ENCODE peak calls at places on chromosomes 12 and 14, in six cellular contexts. W is PC-3, J is GM12865, M is cardiac muscle cell, F is osteocyte, H is BJ. V is an unnamed sample.

GRCh38 chr12:49626169-49626835 is 2.9 kb downstream of the PRPF40B start:
- DNase-seq in W (peak; percentile 11), J (no peak), M (no peak), F (no peak), H (no peak), V (no peak)

GRCh38 chr12:42482086-42482819 is 107.3 kb downstream of the PRICKLE1 start:
- DNase-seq in W (peak; percentile 69), J (no peak), M (peak; percentile 81), F (no peak), H (no peak), V (no peak)

GRCh38 chr12:116601933-116602809 is 43.0 kb downstream of the MAP1LC3B2 start:
- DNase-seq in W (no peak), J (no peak), M (peak; percentile 62), F (no peak), H (no peak), V (no peak)

GRCh38 chr12:96981053-96981452 is 74.0 kb downstream of the NEDD1 start:
- DNase-seq in W (peak; percentile 53), J (no peak), M (peak; percentile 90), F (no peak), H (peak; percentile 83), V (no peak)

GRCh38 chr12:123512838-123513665 is 20.5 kb downstream of the RILPL1 start:
- DNase-seq in W (no peak), J (no peak), M (no peak), F (no peak), H (no peak), V (no peak)

GRCh38 chr14:24058951-24059475 is 7.2 kb downstream of the CARMIL3 start:
- DNase-seq in W (no peak), J (no peak), M (no peak), F (no peak), H (no peak), V (no peak)

GRCh38 chr12:74890237-74890599 is 319.4 kb downstream of the KCNC2 start:
- DNase-seq in W (peak; percentile 95), J (peak; percentile 47), M (peak; percentile 71), F (no peak), H (peak; percentile 34), V (no peak)

GRCh38 chr12:31756977-31757420 is 28.2 kb upstream of the AMN1 start:
- DNase-seq in W (peak; percentile 52), J (no peak), M (peak; percentile 34), F (no peak), H (no peak), V (no peak)

GRCh38 chr12:10901427-10901826 is 7.9 kb downstream of the TAS2R13 start:
- DNase-seq in W (peak; percentile 45), J (no peak), M (peak; percentile 6), F (no peak), H (no peak), V (no peak)

GRCh38 chr12:50390284-50390683 is 6.1 kb downstream of the FAM186A start:
- DNase-seq in W (peak; percentile 97), J (no peak), M (peak; percentile 92), F (no peak), H (peak; percentile 89), V (no peak)

GRCh38 chr12:84542289-84542688 is 370.3 kb downstream of the SLC6A15 start:
- DNase-seq in W (peak; percentile 60), J (no peak), M (no peak), F (no peak), H (peak; percentile 12), V (no peak)

GRCh38 chr12:80045594-80045993 is 53.7 kb upstream of the OTOGL start:
- DNase-seq in W (peak; percentile 90), J (no peak), M (peak; percentile 39), F (no peak), H (peak; percentile 43), V (no peak)

GRCh38 chr12:43544703-43545102 is 7.3 kb downstream of the ADAMTS20 start:
- DNase-seq in W (no peak), J (no peak), M (no peak), F (no peak), H (no peak), V (no peak)

GRCh38 chr14:76977793-76978730 is 50.4 kb downstream of the IRF2BPL start:
- DNase-seq in W (no peak), J (peak; percentile 90), M (peak; percentile 92), F (no peak), H (no peak), V (no peak)

GRCh38 chr12:2487278-2487677 is 307.5 kb upstream of the FKBP4 start:
- DNase-seq in W (no peak), J (no peak), M (no peak), F (no peak), H (no peak), V (no peak)

GRCh38 chr12:91854725-91855124 is 290.9 kb downstream of the BTG1 start:
- DNase-seq in W (peak; percentile 5), J (no peak), M (peak; percentile 48), F (no peak), H (no peak), V (no peak)

GRCh38 chr12:13627536-13627935 is 353.9 kb downstream of the GRIN2B start:
- DNase-seq in W (no peak), J (no peak), M (no peak), F (no peak), H (no peak), V (no peak)

GRCh38 chr12:98422809-98423208 is 92.6 kb upstream of the TMPO start:
- DNase-seq in W (peak; percentile 42), J (no peak), M (no peak), F (no peak), H (no peak), V (no peak)
- TF ChIP-seq CTCF in W (peak; percentile 56), J (no peak), M (peak; percentile 37), F (no peak), H (peak; percentile 30), V (peak; percentile 40)

GRCh38 chr14:99563749-99564129 is 40.3 kb downstream of the CCDC85C start:
- DNase-seq in W (no peak), J (no peak), M (no peak), F (no peak), H (no peak), V (no peak)

GRCh38 chr14:99564903-99565259 is 39.1 kb downstream of the CCDC85C start:
- DNase-seq in W (no peak), J (no peak), M (no peak), F (no peak), H (no peak), V (no peak)

GRCh38 chr14:99564256-99564902 is 39.6 kb downstream of the CCDC85C start:
- DNase-seq in W (peak; percentile 58), J (no peak), M (peak; percentile 89), F (no peak), H (no peak), V (no peak)

GRCh38 chr14:99561827-99562226 is 42.2 kb downstream of the CCDC85C start:
- DNase-seq in W (no peak), J (no peak), M (no peak), F (no peak), H (no peak), V (no peak)

DNA sequence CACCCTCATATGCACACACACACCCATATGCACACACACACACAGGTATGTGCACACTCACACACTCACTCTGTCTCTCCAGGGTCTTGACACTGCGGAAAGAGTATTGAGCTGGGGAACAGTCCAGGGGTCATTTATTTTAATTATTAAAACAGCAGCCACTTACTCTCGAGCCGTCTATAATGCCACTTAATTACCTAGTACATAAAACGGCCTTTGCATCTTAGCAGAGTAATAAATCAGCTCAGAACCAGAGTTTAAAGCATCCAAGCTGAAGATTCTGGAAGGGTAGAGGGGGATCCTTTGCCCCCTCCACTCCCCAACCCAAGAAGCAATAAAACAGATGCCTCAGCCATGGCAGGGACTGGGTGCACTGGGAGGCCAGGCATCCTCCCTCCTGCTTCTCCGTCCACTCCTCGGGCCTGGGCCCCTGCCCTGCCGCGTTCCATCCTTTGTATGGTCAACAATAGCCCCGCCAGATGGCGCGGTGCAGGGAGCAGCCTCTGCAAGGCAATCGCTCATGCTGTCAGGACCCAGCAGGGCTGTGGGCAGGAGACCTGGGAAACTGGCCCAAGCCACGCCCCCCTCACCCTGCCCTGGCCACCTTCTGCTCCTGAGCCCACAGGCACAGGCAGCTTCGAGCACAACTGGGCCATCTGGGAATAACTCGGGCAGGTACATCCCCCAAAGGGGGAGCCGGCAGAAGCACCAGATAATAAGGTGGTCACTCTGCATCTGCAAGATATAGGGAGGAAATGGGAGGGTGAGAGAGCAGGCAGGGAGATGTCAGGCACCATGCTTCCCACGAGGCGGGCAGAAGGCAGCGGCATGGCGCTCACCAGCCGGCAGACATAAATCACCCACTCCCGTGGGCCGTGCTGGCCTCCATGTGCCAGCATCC is 40.9 kb downstream of the CCDC85C start:
- DNase-seq in W (peak; percentile 87), J (no peak), M (peak; percentile 78), F (peak; percentile 88), H (no peak), V (peak; percentile 88)
- TF ChIP-seq CTCF in W (peak; percentile 77), J (no peak), M (peak; percentile 57), F (peak; percentile 60), H (peak; percentile 20), V (peak; percentile 61)

GRCh38 chr14:106826833-106827369 is 1300.5 kb downstream of the TMEM121 start:
- DNase-seq in W (no peak), J (no peak), M (no peak), F (no peak), H (no peak), V (no peak)

DNA sequence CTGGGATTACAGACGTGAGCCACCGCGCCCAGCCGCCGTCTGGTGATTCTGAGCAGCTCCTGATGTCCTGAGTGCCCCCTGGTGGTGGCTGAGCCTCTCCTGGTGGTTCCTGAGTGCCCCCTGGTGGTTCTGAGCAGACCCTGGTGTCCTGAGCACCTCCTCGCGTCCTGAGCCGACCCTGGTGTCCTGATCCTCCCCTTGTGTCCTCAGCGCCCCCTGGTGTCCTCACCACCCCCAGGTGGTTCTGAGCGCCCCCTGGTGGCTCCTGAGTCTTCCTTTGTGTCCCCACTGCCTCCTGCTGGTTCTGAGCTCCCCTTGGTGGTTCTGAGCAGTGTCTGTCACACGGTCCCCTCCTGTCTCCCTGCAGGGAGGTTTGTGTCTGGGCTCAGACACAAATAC is 1304.9 kb downstream of the TMEM121 start:
- DNase-seq in W (no peak), J (peak; percentile 99), M (no peak), F (peak; percentile 86), H (no peak), V (no peak)
- TF ChIP-seq CTCF in W (peak; percentile 39), J (peak; percentile 100), M (peak; percentile 9), F (no peak), H (peak; percentile 21), V (no peak)

GRCh38 chr14:50311337-50311973 is 574 bp downstream of the L2HGDH start:
- DNase-seq in W (peak; percentile 29), J (no peak), M (no peak), F (no peak), H (no peak), V (no peak)
- TF ChIP-seq CTCF in W (peak; percentile 62), J (peak; percentile 47), M (peak; percentile 43), F (peak; percentile 53), H (peak; percentile 50), V (peak; percentile 75)

GRCh38 chr14:99189201-99189801 is 82.7 kb downstream of the BCL11B start:
- DNase-seq in W (no peak), J (no peak), M (no peak), F (no peak), H (no peak), V (no peak)

GRCh38 chr14:99191663-99192621 is 80.1 kb downstream of the BCL11B start:
- DNase-seq in W (peak; percentile 53), J (no peak), M (peak; percentile 83), F (no peak), H (peak; percentile 2), V (no peak)

GRCh38 chr14:99192823-99193222 is 79.2 kb downstream of the BCL11B start:
- DNase-seq in W (no peak), J (no peak), M (no peak), F (no peak), H (no peak), V (no peak)

GRCh38 chr14:99188721-99189120 is 83.3 kb downstream of the BCL11B start:
- DNase-seq in W (no peak), J (no peak), M (no peak), F (no peak), H (no peak), V (no peak)

GRCh38 chr14:99190696-99191662 is 81.0 kb downstream of the BCL11B start:
- DNase-seq in W (no peak), J (no peak), M (no peak), F (no peak), H (no peak), V (no peak)
- TF ChIP-seq CTCF in W (no peak), J (no peak), M (no peak), F (no peak), H (no peak), V (peak; percentile 44)

V was measured in type B pancreatic cell.